ENCODE peak calls at places on chromosomes 6 and 20, in eight cellular contexts. One of them, this sample, is unnamed.

GRCh38 chr20:45341939-45342862 is 6.0 kb downstream of the SDC4 start:
- DNase-seq in cardiac fibroblast: no peak
- DNase-seq in PC-9: peak
- DNase-seq in GM12865: no peak
- DNase-seq in A172: peak
- DNase-seq in anterior cingulate cortex: peak
- DNase-seq in cardiac muscle cell: peak
- DNase-seq in left ventricle myocardium inferior: peak
- DNase-seq in this sample: no peak

GRCh38 chr20:51199920-51200319 is 177.0 kb upstream of the KCNG1 start:
- DNase-seq in cardiac fibroblast: no peak
- DNase-seq in PC-9: no peak
- DNase-seq in GM12865: no peak
- DNase-seq in A172: no peak
- DNase-seq in anterior cingulate cortex: no peak
- DNase-seq in cardiac muscle cell: no peak
- DNase-seq in left ventricle myocardium inferior: no peak
- DNase-seq in this sample: no peak

GRCh38 chr20:35854697-35855434 is 83.1 kb downstream of the PHF20 start:
- DNase-seq in cardiac fibroblast: peak
- DNase-seq in PC-9: no peak
- DNase-seq in GM12865: no peak
- DNase-seq in A172: no peak
- DNase-seq in anterior cingulate cortex: no peak
- DNase-seq in cardiac muscle cell: no peak
- DNase-seq in left ventricle myocardium inferior: no peak
- DNase-seq in this sample: no peak

GRCh38 chr20:58646703-58647102 is 4.4 kb upstream of the STX16 start:
- DNase-seq in cardiac fibroblast: no peak
- DNase-seq in PC-9: no peak
- DNase-seq in GM12865: no peak
- DNase-seq in A172: no peak
- DNase-seq in anterior cingulate cortex: no peak
- DNase-seq in cardiac muscle cell: no peak
- DNase-seq in left ventricle myocardium inferior: no peak
- DNase-seq in this sample: no peak

GRCh38 chr6:17584241-17584803 is 15.8 kb upstream of the FAM8A1 start:
- DNase-seq in cardiac fibroblast: peak
- DNase-seq in PC-9: no peak
- DNase-seq in GM12865: peak
- DNase-seq in A172: peak
- DNase-seq in anterior cingulate cortex: no peak
- DNase-seq in cardiac muscle cell: peak
- DNase-seq in left ventricle myocardium inferior: no peak
- DNase-seq in this sample: no peak

GRCh38 chr6:12014873-12015149 is 2.7 kb downstream of the HIVEP1 start:
- DNase-seq in cardiac fibroblast: no peak
- DNase-seq in PC-9: no peak
- DNase-seq in GM12865: no peak
- DNase-seq in A172: no peak
- DNase-seq in anterior cingulate cortex: no peak
- DNase-seq in cardiac muscle cell: no peak
- DNase-seq in left ventricle myocardium inferior: no peak
- DNase-seq in this sample: no peak

GRCh38 chr20:54167909-54168872 is 5.6 kb downstream of the CYP24A1 start:
- DNase-seq in cardiac fibroblast: peak
- DNase-seq in PC-9: peak
- DNase-seq in GM12865: no peak
- DNase-seq in A172: peak
- DNase-seq in anterior cingulate cortex: no peak
- DNase-seq in cardiac muscle cell: no peak
- DNase-seq in left ventricle myocardium inferior: no peak
- DNase-seq in this sample: no peak

GRCh38 chr6:37210313-37210898 is 40.5 kb downstream of the PIM1 start:
- DNase-seq in cardiac fibroblast: peak
- DNase-seq in PC-9: peak
- DNase-seq in GM12865: peak
- DNase-seq in A172: peak
- DNase-seq in anterior cingulate cortex: peak
- DNase-seq in cardiac muscle cell: peak
- DNase-seq in left ventricle myocardium inferior: no peak
- DNase-seq in this sample: no peak

GRCh38 chr20:12133553-12133952 is 215.9 kb downstream of the BTBD3 start:
- DNase-seq in cardiac fibroblast: no peak
- DNase-seq in PC-9: no peak
- DNase-seq in GM12865: no peak
- DNase-seq in A172: no peak
- DNase-seq in anterior cingulate cortex: no peak
- DNase-seq in cardiac muscle cell: no peak
- DNase-seq in left ventricle myocardium inferior: no peak
- DNase-seq in this sample: no peak

GRCh38 chr20:16064991-16065707 is 508.1 kb downstream of the KIF16B start:
- DNase-seq in cardiac fibroblast: no peak
- DNase-seq in PC-9: no peak
- DNase-seq in GM12865: no peak
- DNase-seq in A172: no peak
- DNase-seq in anterior cingulate cortex: no peak
- DNase-seq in cardiac muscle cell: peak
- DNase-seq in left ventricle myocardium inferior: no peak
- DNase-seq in this sample: no peak

GRCh38 chr20:40144581-40144980 is 544.5 kb downstream of the MAFB start:
- DNase-seq in cardiac fibroblast: no peak
- DNase-seq in PC-9: no peak
- DNase-seq in GM12865: no peak
- DNase-seq in A172: no peak
- DNase-seq in anterior cingulate cortex: no peak
- DNase-seq in cardiac muscle cell: no peak
- DNase-seq in left ventricle myocardium inferior: no peak
- DNase-seq in this sample: no peak

GRCh38 chr6:4134841-4135664 is at the start of gene ECI2:
- DNase-seq in cardiac fibroblast: peak
- DNase-seq in PC-9: peak
- DNase-seq in GM12865: peak
- DNase-seq in A172: peak
- DNase-seq in anterior cingulate cortex: no peak
- DNase-seq in cardiac muscle cell: no peak
- DNase-seq in left ventricle myocardium inferior: peak
- DNase-seq in this sample: peak

GRCh38 chr20:62952373-62953166 is at the start of gene SLC17A9:
- DNase-seq in cardiac fibroblast: peak
- DNase-seq in PC-9: no peak
- DNase-seq in GM12865: peak
- DNase-seq in A172: no peak
- DNase-seq in anterior cingulate cortex: no peak
- DNase-seq in cardiac muscle cell: peak
- DNase-seq in left ventricle myocardium inferior: peak
- DNase-seq in this sample: peak

GRCh38 chr6:116362287-116362686 is 8.5 kb upstream of the DSE start:
- DNase-seq in cardiac fibroblast: no peak
- DNase-seq in PC-9: no peak
- DNase-seq in GM12865: no peak
- DNase-seq in A172: no peak
- DNase-seq in anterior cingulate cortex: no peak
- DNase-seq in cardiac muscle cell: no peak
- DNase-seq in left ventricle myocardium inferior: no peak
- DNase-seq in this sample: no peak

GRCh38 chr20:16485406-16485805 is 87.8 kb downstream of the KIF16B start:
- DNase-seq in cardiac fibroblast: no peak
- DNase-seq in PC-9: no peak
- DNase-seq in GM12865: no peak
- DNase-seq in A172: no peak
- DNase-seq in anterior cingulate cortex: no peak
- DNase-seq in cardiac muscle cell: no peak
- DNase-seq in left ventricle myocardium inferior: no peak
- DNase-seq in this sample: no peak

GRCh38 chr6:38146021-38146657 is 326.6 kb downstream of the ZFAND3 start:
- DNase-seq in cardiac fibroblast: no peak
- DNase-seq in PC-9: no peak
- DNase-seq in GM12865: no peak
- DNase-seq in A172: no peak
- DNase-seq in anterior cingulate cortex: no peak
- DNase-seq in cardiac muscle cell: no peak
- DNase-seq in left ventricle myocardium inferior: no peak
- DNase-seq in this sample: no peak

GRCh38 chr20:41347523-41348429 is 7.2 kb downstream of the LPIN3 start:
- DNase-seq in cardiac fibroblast: no peak
- DNase-seq in PC-9: no peak
- DNase-seq in GM12865: no peak
- DNase-seq in A172: no peak
- DNase-seq in anterior cingulate cortex: no peak
- DNase-seq in cardiac muscle cell: no peak
- DNase-seq in left ventricle myocardium inferior: peak
- DNase-seq in this sample: no peak

GRCh38 chr6:98847392-98847766 is 13.0 kb downstream of the POU3F2 start:
- DNase-seq in cardiac fibroblast: no peak
- DNase-seq in PC-9: no peak
- DNase-seq in GM12865: no peak
- DNase-seq in A172: no peak
- DNase-seq in anterior cingulate cortex: no peak
- DNase-seq in cardiac muscle cell: no peak
- DNase-seq in left ventricle myocardium inferior: no peak
- DNase-seq in this sample: no peak

GRCh38 chr20:34316191-34316814 is 13.1 kb upstream of the AHCY start:
- DNase-seq in cardiac fibroblast: peak
- DNase-seq in PC-9: peak
- DNase-seq in GM12865: no peak
- DNase-seq in A172: peak
- DNase-seq in anterior cingulate cortex: no peak
- DNase-seq in cardiac muscle cell: no peak
- DNase-seq in left ventricle myocardium inferior: no peak
- DNase-seq in this sample: no peak

GRCh38 chr6:158796353-158796752 is 22.8 kb downstream of the EZR start:
- DNase-seq in cardiac fibroblast: no peak
- DNase-seq in PC-9: no peak
- DNase-seq in GM12865: no peak
- DNase-seq in A172: no peak
- DNase-seq in anterior cingulate cortex: no peak
- DNase-seq in cardiac muscle cell: no peak
- DNase-seq in left ventricle myocardium inferior: no peak
- DNase-seq in this sample: no peak

GRCh38 chr20:51837876-51838420 is 35.6 kb upstream of the SALL4 start:
- DNase-seq in cardiac fibroblast: no peak
- DNase-seq in PC-9: no peak
- DNase-seq in GM12865: no peak
- DNase-seq in A172: no peak
- DNase-seq in anterior cingulate cortex: no peak
- DNase-seq in cardiac muscle cell: no peak
- DNase-seq in left ventricle myocardium inferior: no peak
- DNase-seq in this sample: no peak

GRCh38 chr20:53734006-53734688 is 140.5 kb upstream of the ZNF217 start:
- DNase-seq in cardiac fibroblast: no peak
- DNase-seq in PC-9: no peak
- DNase-seq in GM12865: no peak
- DNase-seq in A172: no peak
- DNase-seq in anterior cingulate cortex: no peak
- DNase-seq in cardiac muscle cell: no peak
- DNase-seq in left ventricle myocardium inferior: no peak
- DNase-seq in this sample: no peak

GRCh38 chr6:108477034-108477433 is 83.7 kb upstream of the FOXO3 start:
- DNase-seq in cardiac fibroblast: no peak
- DNase-seq in PC-9: no peak
- DNase-seq in GM12865: no peak
- DNase-seq in A172: no peak
- DNase-seq in anterior cingulate cortex: no peak
- DNase-seq in cardiac muscle cell: no peak
- DNase-seq in left ventricle myocardium inferior: no peak
- DNase-seq in this sample: no peak

GRCh38 chr6:144578385-144579350 is 293.5 kb downstream of the UTRN start:
- DNase-seq in cardiac fibroblast: peak
- DNase-seq in PC-9: no peak
- DNase-seq in GM12865: no peak
- DNase-seq in A172: no peak
- DNase-seq in anterior cingulate cortex: no peak
- DNase-seq in cardiac muscle cell: no peak
- DNase-seq in left ventricle myocardium inferior: no peak
- DNase-seq in this sample: no peak

GRCh38 chr20:61925555-61926252 is 140.0 kb downstream of the TAF4 start:
- DNase-seq in cardiac fibroblast: peak
- DNase-seq in PC-9: peak
- DNase-seq in GM12865: no peak
- DNase-seq in A172: peak
- DNase-seq in anterior cingulate cortex: no peak
- DNase-seq in cardiac muscle cell: no peak
- DNase-seq in left ventricle myocardium inferior: no peak
- DNase-seq in this sample: no peak

GRCh38 chr6:108710046-108710445 is 138.2 kb upstream of the ARMC2 start:
- DNase-seq in cardiac fibroblast: no peak
- DNase-seq in PC-9: no peak
- DNase-seq in GM12865: no peak
- DNase-seq in A172: no peak
- DNase-seq in anterior cingulate cortex: no peak
- DNase-seq in cardiac muscle cell: no peak
- DNase-seq in left ventricle myocardium inferior: no peak
- DNase-seq in this sample: no peak

GRCh38 chr20:12591949-12592470 is 416.8 kb upstream of the SPTLC3 start:
- DNase-seq in cardiac fibroblast: no peak
- DNase-seq in PC-9: no peak
- DNase-seq in GM12865: no peak
- DNase-seq in A172: no peak
- DNase-seq in anterior cingulate cortex: no peak
- DNase-seq in cardiac muscle cell: peak
- DNase-seq in left ventricle myocardium inferior: no peak
- DNase-seq in this sample: no peak

GRCh38 chr6:142481466-142481865 is 179.7 kb downstream of the ADGRG6 start:
- DNase-seq in cardiac fibroblast: no peak
- DNase-seq in PC-9: no peak
- DNase-seq in GM12865: no peak
- DNase-seq in A172: no peak
- DNase-seq in anterior cingulate cortex: no peak
- DNase-seq in cardiac muscle cell: no peak
- DNase-seq in left ventricle myocardium inferior: no peak
- DNase-seq in this sample: no peak

GRCh38 chr20:64151634-64152530 is 12.4 kb upstream of the MYT1 start:
- DNase-seq in cardiac fibroblast: peak
- DNase-seq in PC-9: peak
- DNase-seq in GM12865: no peak
- DNase-seq in A172: peak
- DNase-seq in anterior cingulate cortex: no peak
- DNase-seq in cardiac muscle cell: no peak
- DNase-seq in left ventricle myocardium inferior: no peak
- DNase-seq in this sample: no peak

GRCh38 chr6:13406781-13407180 is 78.4 kb upstream of the TBC1D7 start:
- DNase-seq in cardiac fibroblast: peak
- DNase-seq in PC-9: no peak
- DNase-seq in GM12865: no peak
- DNase-seq in A172: no peak
- DNase-seq in anterior cingulate cortex: no peak
- DNase-seq in cardiac muscle cell: peak
- DNase-seq in left ventricle myocardium inferior: no peak
- DNase-seq in this sample: no peak

This sample was measured in GM06990.